ENCODE peak calls at places on chromosomes 4 and X, in ten cellular contexts. Q is heart right ventricle; Y is activated CD8-positive, alpha-beta memory T cell treated with anti-CD3 and anti-CD28 coated beads, Interleukin-2, amount 10 ng/mL, durations not matched to agents 7 days and 5 days; G is suprapubic skin; T is naive B cell; M is NCI-H1092 treated with DMSO at 0.1 percent for 48 hours; J is D341Med; O is NCI-H774; R is ovary; H is MV-4-11. A is an unnamed sample.
A peak's percentile ranks its signal among the peaks of the same experiment; 100 is the strongest.

GRCh38 chr4:153950100-153950979 is 161.5 kb upstream of the SFRP2 start:
- DNase-seq in Q (no peak), O (no peak), R (no peak), J (no peak), M (no peak), Y (no peak), H (peak; percentile 71), G (no peak), T (no peak), A (no peak)

GRCh38 chrX:353566-354535 is 32.9 kb downstream of the PPP2R3B start:
- DNase-seq in J (no peak), T (no peak), Q (no peak), G (peak; percentile 71), H (no peak), R (no peak), Y (no peak), O (no peak), M (no peak), A (no peak)

GRCh38 chr4:22434895-22435294 is 81.0 kb downstream of the ADGRA3 start:
- DNase-seq in J (peak; percentile 74), O (no peak), H (peak; percentile 33), Q (no peak), R (no peak), Y (no peak), G (no peak), M (peak; percentile 36), T (no peak), A (peak; percentile 13)

GRCh38 chrX:118370921-118371624 is 25.2 kb downstream of the WDR44 start:
- DNase-seq in R (no peak), H (no peak), M (no peak), Q (no peak), G (no peak), J (no peak), O (no peak), T (no peak), Y (no peak), A (no peak)

GRCh38 chr4:138668309-138668708 is 347.3 kb upstream of the NOCT start:
- DNase-seq in Y (no peak), H (no peak), Q (no peak), R (no peak), O (no peak), J (no peak), M (no peak), T (no peak), G (no peak), A (peak; percentile 15)

GRCh38 chrX:23008431-23009099 is 8.8 kb downstream of the DDX53 start:
- DNase-seq in M (peak; percentile 17), G (no peak), T (no peak), O (no peak), Y (no peak), H (no peak), J (peak; percentile 22), R (no peak), Q (no peak), A (peak; percentile 24)

GRCh38 chrX:143017272-143017671 is 8.5 kb upstream of the SPANXN4 start:
- DNase-seq in O (no peak), R (no peak), T (no peak), Q (no peak), G (no peak), H (no peak), J (no peak), Y (no peak), M (no peak), A (no peak)

GRCh38 chrX:23756165-23756564 is 13.1 kb upstream of the ACOT9 start:
- DNase-seq in R (no peak), H (peak; percentile 35), Q (peak; percentile 22), T (peak; percentile 59), M (peak; percentile 28), J (peak; percentile 43), O (peak; percentile 31), Y (peak; percentile 82), G (no peak), A (peak; percentile 40)

GRCh38 chr4:42172391-42172790 is 19.9 kb upstream of the BEND4 start:
- DNase-seq in J (no peak), M (no peak), H (no peak), G (no peak), O (no peak), Y (no peak), Q (no peak), T (no peak), R (no peak), A (no peak)

GRCh38 chrX:79601336-79602131 is 234.4 kb upstream of the ITM2A start:
- DNase-seq in T (no peak), Q (no peak), O (peak; percentile 44), R (no peak), H (no peak), G (no peak), J (no peak), Y (no peak), M (no peak), A (no peak)

GRCh38 chrX:49172280-49172780 is 632 bp downstream of the PLP2 start:
- DNase-seq in Y (peak; percentile 90), M (peak; percentile 74), G (peak; percentile 83), Q (peak; percentile 71), R (peak; percentile 73), O (peak; percentile 51), H (peak; percentile 71), T (peak; percentile 67), J (peak; percentile 79), A (no peak)

GRCh38 chr4:147599764-147600163 is 17.4 kb upstream of the TMEM184C start:
- DNase-seq in Y (no peak), H (no peak), J (no peak), G (no peak), R (no peak), M (no peak), T (no peak), O (no peak), Q (no peak), A (peak; percentile 30)

GRCh38 chr4:37528161-37528560 is 158.0 kb downstream of the RELL1 start:
- DNase-seq in J (no peak), H (peak; percentile 76), G (no peak), Q (no peak), T (no peak), O (no peak), R (no peak), Y (no peak), M (no peak), A (no peak)

GRCh38 chr4:80011636-80012236 is 61.3 kb downstream of the ANTXR2 start:
- DNase-seq in G (no peak), H (no peak), O (no peak), Y (no peak), R (no peak), M (no peak), Q (no peak), J (no peak), T (no peak), A (no peak)

GRCh38 chrX:107496786-107497185 is 47.3 kb downstream of the FRMPD3 start:
- DNase-seq in H (no peak), R (no peak), J (no peak), G (no peak), Y (no peak), T (no peak), O (no peak), Q (no peak), M (no peak), A (no peak)

GRCh38 chr4:177005801-177006230 is 213.1 kb upstream of the VEGFC start:
- DNase-seq in M (no peak), Y (no peak), G (no peak), H (peak; percentile 97), T (no peak), J (no peak), Q (no peak), R (no peak), O (no peak), A (no peak)

GRCh38 chrX:119410027-119410819 is 11.1 kb downstream of the SLC25A43 start:
- DNase-seq in R (peak; percentile 42), T (no peak), J (no peak), Y (no peak), H (peak; percentile 32), M (no peak), O (peak; percentile 15), Q (no peak), G (peak; percentile 79), A (no peak)

GRCh38 chr4:73705056-73705432 is 35.3 kb upstream of the CXCL8 start:
- DNase-seq in Q (no peak), Y (no peak), M (no peak), R (no peak), O (no peak), H (no peak), T (no peak), G (no peak), J (no peak), A (no peak)

GRCh38 chrX:23003121-23003520 is 3.4 kb downstream of the DDX53 start:
- DNase-seq in M (no peak), J (no peak), T (no peak), R (no peak), Q (no peak), G (no peak), Y (no peak), O (no peak), H (no peak), A (no peak)

GRCh38 chr4:169327951-169328350 is 57.2 kb upstream of the SH3RF1 start:
- DNase-seq in M (no peak), G (no peak), J (no peak), T (no peak), R (no peak), Q (no peak), Y (no peak), H (no peak), O (no peak), A (no peak)

GRCh38 chr4:24166501-24166900 is 276.7 kb upstream of the PPARGC1A start:
- DNase-seq in M (no peak), O (no peak), Q (no peak), J (no peak), Y (no peak), T (no peak), H (no peak), G (no peak), R (no peak), A (no peak)

GRCh38 chr4:2592572-2592971 is 56.1 kb downstream of the FAM193A start:
- DNase-seq in H (peak; percentile 31), J (no peak), R (no peak), G (no peak), M (no peak), T (no peak), Q (no peak), O (no peak), Y (no peak), A (no peak)

GRCh38 chr4:141329174-141329569 is 108.5 kb downstream of the ZNF330 start:
- DNase-seq in R (no peak), J (no peak), Q (no peak), Y (no peak), M (no peak), H (peak; percentile 81), G (no peak), O (no peak), T (no peak), A (no peak)